ENCODE peak calls at places on chromosomes 7 and 10, in ten cellular contexts. V is sigmoid colon, H is AG09319, D is brain microvascular endothelial cell, K is colonic mucosa, F is nephron progenitor cell, Q is mucosa of descending colon, Z is ovary, P is neural progenitor cell, G is foreskin fibroblast. B is an unnamed sample.

GRCh38 chr10:30079423-30079822 is 20.0 kb upstream of the JCAD start:
- DNase-seq in K (no peak), P (no peak), D (no peak), F (no peak), Q (no peak), H (no peak), Z (no peak), G (no peak), V (no peak), B (no peak)

GRCh38 chr7:155208681-155209477 is 88.8 kb upstream of the INSIG1 start:
- DNase-seq in Q (no peak), F (no peak), D (no peak), H (no peak), G (peak), V (no peak), P (no peak), K (no peak), Z (no peak), B (no peak)

GRCh38 chr10:60978287-60979115 is 34.5 kb upstream of the RHOBTB1 start:
- DNase-seq in H (no peak), F (no peak), Z (no peak), V (no peak), Q (no peak), P (no peak), G (peak), D (peak), K (no peak), B (no peak)

GRCh38 chr10:102465466-102465865 is 14.1 kb upstream of the C10orf95 start:
- DNase-seq in P (no peak), Z (no peak), H (no peak), D (no peak), G (no peak), F (no peak), V (no peak), Q (no peak), K (peak), B (no peak)

GRCh38 chr7:16818732-16819131 is 13.9 kb upstream of the AGR2 start:
- DNase-seq in K (no peak), F (no peak), Q (no peak), H (no peak), V (no peak), G (no peak), D (no peak), Z (no peak), P (no peak), B (no peak)

GRCh38 chr10:113381906-113382562 is 170.8 kb upstream of the HABP2 start:
- DNase-seq in D (peak), P (no peak), K (no peak), Q (no peak), H (no peak), G (peak), Z (no peak), V (no peak), F (no peak), B (no peak)

GRCh38 chr10:104339469-104340098 is 1.3 kb upstream of the ITPRIP start:
- DNase-seq in P (no peak), H (no peak), G (peak), K (peak), V (peak), Q (no peak), Z (peak), F (no peak), D (peak), B (peak)

GRCh38 chr10:61836888-61837747 is 64.4 kb upstream of the ARID5B start:
- DNase-seq in K (no peak), G (peak), P (no peak), Q (no peak), H (peak), Z (no peak), V (no peak), D (no peak), F (no peak), B (no peak)

DNA sequence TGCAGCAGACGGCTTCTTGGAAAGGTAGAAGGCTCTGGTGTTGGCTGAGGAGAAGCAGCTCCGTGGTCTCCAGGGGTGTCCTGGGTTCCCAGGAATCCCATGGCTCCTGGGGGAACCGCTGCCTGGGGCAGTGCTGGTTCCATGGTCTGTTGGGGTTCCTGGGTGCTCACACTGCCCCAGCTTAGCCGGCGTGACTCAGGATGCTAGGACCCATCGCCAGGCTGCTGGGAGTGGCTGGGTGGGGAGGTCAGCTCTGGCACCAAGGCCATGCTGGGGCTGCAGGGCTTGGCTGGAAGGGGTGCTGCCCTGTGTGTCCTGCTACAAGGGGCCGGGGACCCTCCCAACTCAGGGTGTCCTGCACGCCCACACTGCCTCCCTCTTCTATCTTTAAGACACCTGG is 9.4 kb downstream of the MGMT start:
- DNase-seq in Q (no peak), F (no peak), G (no peak), Z (no peak), D (no peak), P (no peak), K (no peak), V (no peak), H (no peak), B (no peak)
- TF ChIP-seq CTCF in Q (no peak), F (no peak), G (no peak), Z (no peak), D (no peak), P (no peak), K (no peak), V (no peak), H (no peak), B (no peak)

DNA sequence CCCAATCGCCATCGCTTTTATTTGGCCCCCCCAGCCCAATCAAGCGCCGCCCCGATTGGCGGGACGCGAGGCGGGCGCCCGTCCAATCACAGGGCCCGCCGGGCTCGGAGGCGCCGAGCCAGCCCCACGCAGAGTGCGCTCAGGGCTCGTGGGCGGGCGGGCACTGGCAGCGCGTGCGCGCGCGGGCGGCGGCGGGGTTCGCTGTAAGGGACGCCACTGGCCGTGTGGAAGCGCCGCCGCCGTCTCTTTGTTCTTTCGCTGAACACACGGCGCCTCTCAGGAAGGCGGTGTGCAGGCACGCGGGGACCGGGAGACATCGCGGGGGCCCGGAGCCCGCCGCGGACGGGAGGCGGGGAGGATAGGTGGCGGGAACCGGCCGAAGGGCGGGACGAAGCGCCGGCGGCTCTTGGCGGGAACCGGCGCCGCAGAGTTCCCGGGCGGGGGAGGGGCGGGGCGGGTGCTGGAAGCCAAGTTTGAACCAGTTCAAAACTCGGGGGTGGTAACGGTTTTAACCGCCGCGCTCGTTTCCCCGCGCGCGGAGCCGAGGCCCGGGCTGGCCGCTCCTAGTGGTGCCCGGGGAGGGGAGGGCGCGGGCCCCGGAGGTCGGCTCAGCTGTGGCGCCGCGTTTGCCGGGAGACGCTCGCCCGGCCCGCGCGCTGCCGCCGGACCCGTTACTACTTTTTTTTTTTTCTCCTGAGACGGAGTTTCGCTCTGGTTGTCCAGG is 370 bp upstream of the EZH2 start:
- DNase-seq in Q (peak), G (peak), F (peak), P (peak), V (peak), K (peak), H (peak), D (peak), Z (peak), B (peak)
- TF ChIP-seq CTCF in Q (no peak), G (no peak), F (no peak), P (no peak), V (no peak), K (no peak), H (no peak), D (no peak), Z (no peak), B (no peak)

GRCh38 chr7:133853706-133854276 is 273.3 kb upstream of the LRGUK start:
- DNase-seq in P (peak), F (peak), K (peak), Z (no peak), H (peak), G (peak), D (peak), V (no peak), Q (peak), B (peak)

GRCh38 chr7:133857376-133858119 is 269.6 kb upstream of the LRGUK start:
- DNase-seq in G (no peak), F (no peak), K (no peak), D (no peak), Q (no peak), H (no peak), P (no peak), Z (no peak), V (no peak), B (no peak)

GRCh38 chr7:133851416-133851815 is 275.7 kb upstream of the LRGUK start:
- DNase-seq in G (no peak), Z (no peak), P (no peak), V (no peak), K (no peak), H (no peak), D (no peak), F (no peak), Q (no peak), B (no peak)

GRCh38 chr7:133858311-133858710 is 268.8 kb upstream of the LRGUK start:
- DNase-seq in K (no peak), V (no peak), G (no peak), P (no peak), D (no peak), F (no peak), Q (no peak), Z (no peak), H (no peak), B (no peak)

GRCh38 chr7:133854739-133855138 is 272.4 kb upstream of the LRGUK start:
- DNase-seq in Z (no peak), V (no peak), Q (no peak), K (no peak), F (no peak), D (peak), H (peak), P (peak), G (peak), B (no peak)
- TF ChIP-seq CTCF in Z (no peak), V (no peak), Q (no peak), K (no peak), F (peak), D (peak), H (peak), P (peak), G (peak), B (no peak)

DNA sequence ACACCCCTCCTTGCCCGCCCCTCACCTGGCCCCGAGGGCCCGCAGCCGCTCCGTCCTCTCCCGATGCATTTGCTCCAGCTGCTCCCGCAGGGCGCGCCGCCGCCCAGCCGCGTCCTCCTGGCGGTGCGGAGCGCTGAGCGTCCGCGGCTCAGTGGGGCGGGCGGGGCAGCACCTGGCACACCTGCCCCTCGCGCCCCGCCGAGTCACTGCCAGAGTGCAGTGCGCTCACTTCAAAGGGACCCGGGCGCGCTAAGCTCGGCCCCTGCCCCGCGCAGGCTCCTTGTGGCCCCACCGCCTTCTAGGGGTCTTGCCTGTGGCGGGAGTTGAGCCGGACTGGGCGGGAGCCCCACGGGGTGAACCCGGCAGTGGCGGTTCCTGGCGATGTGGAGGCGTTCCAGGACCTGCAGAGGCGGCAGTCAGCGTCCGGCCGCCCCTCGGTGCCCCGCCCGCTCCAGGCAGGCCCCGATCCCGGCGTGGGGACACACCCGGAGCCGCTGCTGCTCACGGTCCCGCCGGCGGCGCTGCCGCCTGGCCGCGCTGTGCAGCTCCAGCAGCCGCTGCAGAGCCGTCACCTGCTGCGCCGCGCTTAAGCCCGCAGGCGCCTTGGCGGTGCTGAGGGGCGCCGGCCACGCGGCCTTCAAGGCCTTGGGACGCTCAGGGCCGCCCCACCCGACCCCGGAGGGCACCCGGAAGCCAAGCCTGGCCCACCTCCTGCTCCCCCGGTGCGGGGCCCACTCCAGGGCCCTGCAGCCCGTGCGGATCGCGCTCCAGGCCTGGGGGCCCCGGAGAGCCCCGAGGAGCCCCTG is 6.7 kb downstream of the ATP6V1F start:
- DNase-seq in K (peak), V (peak), Q (peak), D (no peak), P (peak), H (no peak), G (peak), F (peak), Z (peak), B (no peak)
- TF ChIP-seq CTCF in K (no peak), V (peak), Q (peak), D (peak), P (peak), H (no peak), G (peak), F (no peak), Z (no peak), B (peak)

DNA sequence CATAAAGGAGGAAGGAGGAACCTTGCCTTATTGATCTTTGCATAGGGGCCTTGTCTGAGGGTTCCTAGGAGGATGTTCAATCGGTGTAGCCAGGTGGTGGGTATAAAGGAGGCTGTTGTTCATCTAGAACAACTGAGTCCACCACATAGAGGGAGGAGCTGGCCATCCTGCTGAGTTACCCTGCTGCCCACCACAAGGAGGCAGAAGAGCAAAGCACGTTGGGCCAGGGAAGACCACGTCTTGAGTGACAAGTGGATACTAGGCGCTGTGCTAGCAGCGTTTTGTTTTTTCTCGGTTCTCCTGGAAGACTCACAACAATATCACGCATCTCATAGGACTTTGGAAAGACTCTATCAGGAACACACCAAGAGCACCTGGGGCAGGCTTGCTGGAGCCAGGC is 20.0 kb downstream of the FOXI2 start:
- DNase-seq in G (no peak), F (no peak), H (no peak), Z (no peak), P (no peak), Q (no peak), D (no peak), K (no peak), V (no peak), B (no peak)
- TF ChIP-seq CTCF in G (no peak), F (no peak), H (no peak), Z (no peak), P (peak), Q (no peak), D (peak), K (no peak), V (no peak), B (no peak)

DNA sequence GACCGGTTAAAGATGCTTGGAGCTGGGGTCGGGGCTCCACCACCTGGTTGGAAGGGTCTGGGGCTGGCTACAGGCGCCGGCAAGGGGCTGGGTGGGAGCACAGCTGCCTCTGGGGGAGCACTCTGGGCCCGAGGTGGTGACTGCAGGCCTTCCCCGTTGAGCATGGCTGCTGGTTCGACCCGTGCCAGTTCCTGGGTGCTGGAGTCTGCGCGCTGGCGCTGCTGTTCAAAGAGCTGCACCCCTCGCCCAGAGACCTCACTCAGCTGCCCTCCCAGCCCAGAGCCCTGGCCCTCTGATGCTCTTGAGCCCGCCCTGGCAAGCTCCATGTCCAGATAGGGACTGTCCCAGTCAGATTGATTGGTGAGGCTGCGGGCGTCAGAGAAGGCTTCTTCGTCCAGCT is 7.0 kb upstream of the MYOZ1 start:
- DNase-seq in H (no peak), Z (peak), V (no peak), F (no peak), G (peak), K (no peak), Q (no peak), D (no peak), P (peak), B (no peak)
- TF ChIP-seq CTCF in H (no peak), Z (no peak), V (no peak), F (no peak), G (no peak), K (no peak), Q (no peak), D (no peak), P (no peak), B (no peak)

DNA sequence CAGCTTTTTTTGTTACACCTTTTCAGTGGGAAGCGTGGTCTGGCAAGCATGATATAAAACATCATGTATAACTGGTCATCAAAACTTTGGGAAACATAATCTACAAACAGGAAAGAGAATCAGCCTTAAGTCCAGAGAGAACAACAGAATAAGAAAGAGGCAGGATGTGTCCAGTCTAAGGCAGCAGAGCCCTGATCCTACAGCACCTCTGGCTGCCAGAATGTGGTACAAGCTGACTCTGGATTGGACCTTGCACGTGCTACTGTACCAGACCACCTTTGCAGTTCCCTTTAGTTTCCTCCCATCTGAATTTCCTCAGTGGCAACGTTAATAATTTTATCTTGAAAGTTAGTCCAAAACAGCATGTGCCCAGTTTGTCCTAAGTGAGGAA is 824.6 kb upstream of the IGFBP3 start:
- DNase-seq in K (no peak), H (no peak), Q (no peak), P (no peak), F (no peak), D (no peak), Z (no peak), G (peak), V (no peak), B (no peak)
- TF ChIP-seq CTCF in K (no peak), H (peak), Q (no peak), P (no peak), F (no peak), D (peak), Z (no peak), G (peak), V (no peak), B (no peak)

DNA sequence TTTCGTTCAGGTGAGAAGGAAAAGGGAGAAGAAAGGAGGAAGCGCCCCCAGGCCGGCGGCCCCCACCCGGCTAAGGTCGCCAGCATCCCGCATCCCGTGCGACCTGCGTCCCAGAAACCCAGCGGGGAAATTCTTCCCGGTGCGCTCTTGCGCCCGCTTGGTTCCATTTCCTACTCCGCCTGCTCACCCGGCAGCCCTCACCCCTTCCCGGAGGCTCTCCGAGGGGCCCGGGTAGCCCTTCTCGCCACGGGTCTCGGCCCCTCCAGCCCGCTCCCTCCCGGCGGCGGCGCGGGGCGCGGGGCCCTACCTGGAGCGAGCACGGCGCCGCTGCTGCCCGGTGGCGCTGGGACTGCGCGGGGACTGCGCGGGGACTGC is at the start of gene PRKCQ:
- DNase-seq in V (no peak), G (peak), F (no peak), D (no peak), Z (peak), P (no peak), K (peak), H (no peak), Q (no peak), B (no peak)
- TF ChIP-seq CTCF in V (no peak), G (no peak), F (no peak), D (no peak), Z (no peak), P (no peak), K (no peak), H (no peak), Q (no peak), B (no peak)

GRCh38 chr7:82163586-82163985 is 280.0 kb downstream of the CACNA2D1 start:
- DNase-seq in G (no peak), F (no peak), V (no peak), K (no peak), Q (no peak), Z (no peak), D (no peak), H (no peak), P (no peak), B (peak)

GRCh38 chr7:82164410-82164809 is 279.2 kb downstream of the CACNA2D1 start:
- DNase-seq in H (no peak), V (no peak), Q (no peak), K (no peak), F (no peak), P (no peak), Z (no peak), D (no peak), G (no peak), B (no peak)

GRCh38 chr7:82166666-82167065 is 276.9 kb downstream of the CACNA2D1 start:
- DNase-seq in G (no peak), K (no peak), Q (no peak), Z (no peak), P (no peak), H (no peak), D (no peak), F (no peak), V (no peak), B (no peak)

GRCh38 chr7:82167568-82168314 is 275.8 kb downstream of the CACNA2D1 start:
- DNase-seq in G (no peak), D (no peak), V (no peak), Z (no peak), P (no peak), Q (no peak), K (no peak), F (no peak), H (no peak), B (no peak)

DNA sequence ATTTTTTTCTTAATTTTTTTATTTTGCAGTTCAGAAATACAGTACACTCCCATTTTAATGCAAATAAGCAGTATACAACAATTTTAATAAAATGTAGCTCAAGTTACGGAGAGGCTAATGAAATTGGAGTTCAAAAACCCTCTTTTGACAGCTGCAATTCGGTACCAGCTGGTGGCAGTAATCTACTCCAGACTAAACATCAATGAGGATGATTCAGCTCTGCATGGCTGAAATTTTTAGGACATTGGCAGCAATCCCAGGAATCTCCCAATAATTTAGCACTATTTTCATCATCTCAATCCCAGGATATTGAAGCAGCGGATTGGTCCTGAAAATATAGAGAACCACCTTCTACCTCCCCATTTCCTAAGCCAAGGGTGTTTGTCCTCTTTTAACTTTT is 278.8 kb downstream of the CACNA2D1 start:
- DNase-seq in Q (no peak), G (peak), K (peak), D (peak), F (no peak), H (peak), P (peak), V (no peak), Z (peak), B (peak)
- TF ChIP-seq CTCF in Q (no peak), G (peak), K (no peak), D (peak), F (no peak), H (peak), P (peak), V (no peak), Z (no peak), B (no peak)

B was measured in gastrocnemius medialis.